ENCODE peak calls at places on chromosome 4, in six cellular contexts. U is H54, K is AG08396, E is iris pigment epithelial cell, C is Ammon's horn, F is NCI-H460. G is an unnamed sample.

GRCh38 chr4:118348886-118349285 is 3.9 kb downstream of the PRSS12 start:
- DNase-seq in U (no peak), K (no peak), E (no peak), C (no peak), F (no peak), G (peak; percentile 73)

GRCh38 chr4:94419956-94420355 is 31.8 kb upstream of the PDLIM5 start:
- DNase-seq in U (no peak), K (peak; percentile 5), E (peak; percentile 94), C (no peak), F (no peak), G (peak; percentile 60)

GRCh38 chr4:39505581-39505980 is 21.7 kb downstream of the UGDH start:
- DNase-seq in U (no peak), K (no peak), E (no peak), C (no peak), F (no peak), G (no peak)

GRCh38 chr4:132001542-132001941 is 1147.6 kb upstream of the PCDH10 start:
- DNase-seq in U (peak; percentile 1), K (peak; percentile 5), E (peak; percentile 76), C (no peak), F (no peak), G (peak; percentile 4)

GRCh38 chr4:157075811-157076577 is at the start of gene GLRB:
- DNase-seq in U (peak; percentile 38), K (peak; percentile 83), E (peak; percentile 17), C (peak; percentile 38), F (peak; percentile 21), G (no peak)

GRCh38 chr4:16705341-16705740 is 193.1 kb downstream of the LDB2 start:
- DNase-seq in U (no peak), K (no peak), E (no peak), C (no peak), F (no peak), G (no peak)

GRCh38 chr4:98516441-98517323 is 141.7 kb downstream of the TSPAN5 start:
- DNase-seq in U (no peak), K (no peak), E (peak; percentile 62), C (no peak), F (no peak), G (no peak)

GRCh38 chr4:26490111-26490979 is at the start of gene CCKAR:
- DNase-seq in U (no peak), K (no peak), E (no peak), C (no peak), F (no peak), G (no peak)

GRCh38 chr4:79249879-79250503 is 75.9 kb downstream of the NAA11 start:
- DNase-seq in U (no peak), K (no peak), E (no peak), C (no peak), F (no peak), G (no peak)

GRCh38 chr4:170128219-170128804 is 38.6 kb upstream of the AADAT start:
- DNase-seq in U (no peak), K (no peak), E (no peak), C (no peak), F (no peak), G (no peak)

GRCh38 chr4:878796-879729 is 53.1 kb downstream of the GAK start:
- DNase-seq in U (no peak), K (no peak), E (no peak), C (no peak), F (no peak), G (no peak)

GRCh38 chr4:93182722-93183121 is 645.8 kb upstream of the ATOH1 start:
- DNase-seq in U (no peak), K (no peak), E (no peak), C (no peak), F (no peak), G (no peak)